ENCODE peak calls at places on chromosomes 12 and 14, in nine cellular contexts. One of them, this sample, is unnamed.

GRCh38 chr12:68798880-68799229 is 9.1 kb upstream of the MDM2 start:
- DNase-seq in AG04450: no peak
- DNase-seq in HT1080: no peak
- DNase-seq in choroid plexus epithelial cell: no peak
- DNase-seq in hippocampal formation: no peak
- DNase-seq in naive thymus-derived CD4-positive, alpha-beta T cell: no peak
- DNase-seq in endothelial cell: no peak
- DNase-seq in amniotic stem cell: no peak
- DNase-seq in upper lobe of right lung: no peak
- DNase-seq in this sample: no peak

GRCh38 chr12:124259168-124260066 is 35.5 kb upstream of the RFLNA start:
- DNase-seq in AG04450: no peak
- DNase-seq in HT1080: no peak
- DNase-seq in choroid plexus epithelial cell: peak; percentile 67
- DNase-seq in hippocampal formation: no peak
- DNase-seq in naive thymus-derived CD4-positive, alpha-beta T cell: no peak
- DNase-seq in endothelial cell: no peak
- DNase-seq in amniotic stem cell: no peak
- DNase-seq in upper lobe of right lung: no peak
- DNase-seq in this sample: no peak

GRCh38 chr12:116138380-116138779 is 139.1 kb downstream of the MED13L start:
- DNase-seq in AG04450: no peak
- DNase-seq in HT1080: no peak
- DNase-seq in choroid plexus epithelial cell: peak; percentile 52
- DNase-seq in hippocampal formation: no peak
- DNase-seq in naive thymus-derived CD4-positive, alpha-beta T cell: no peak
- DNase-seq in endothelial cell: no peak
- DNase-seq in amniotic stem cell: no peak
- DNase-seq in upper lobe of right lung: no peak
- DNase-seq in this sample: no peak

GRCh38 chr14:95664046-95664445 is 22.2 kb upstream of the TCL1B start:
- DNase-seq in AG04450: no peak
- DNase-seq in HT1080: no peak
- DNase-seq in choroid plexus epithelial cell: no peak
- DNase-seq in hippocampal formation: peak; percentile 8
- DNase-seq in naive thymus-derived CD4-positive, alpha-beta T cell: no peak
- DNase-seq in endothelial cell: no peak
- DNase-seq in amniotic stem cell: no peak
- DNase-seq in upper lobe of right lung: no peak
- DNase-seq in this sample: no peak

GRCh38 chr12:74820324-74820723 is 282.7 kb downstream of the ATXN7L3B start:
- DNase-seq in AG04450: no peak
- DNase-seq in HT1080: no peak
- DNase-seq in choroid plexus epithelial cell: no peak
- DNase-seq in hippocampal formation: no peak
- DNase-seq in naive thymus-derived CD4-positive, alpha-beta T cell: no peak
- DNase-seq in endothelial cell: no peak
- DNase-seq in amniotic stem cell: no peak
- DNase-seq in upper lobe of right lung: no peak
- DNase-seq in this sample: no peak

GRCh38 chr12:12716151-12716844 is 870 bp upstream of the CDKN1B start:
- DNase-seq in AG04450: no peak
- DNase-seq in HT1080: peak; percentile 8
- DNase-seq in choroid plexus epithelial cell: peak; percentile 51
- DNase-seq in hippocampal formation: peak; percentile 62
- DNase-seq in naive thymus-derived CD4-positive, alpha-beta T cell: peak; percentile 32
- DNase-seq in endothelial cell: no peak
- DNase-seq in amniotic stem cell: no peak
- DNase-seq in upper lobe of right lung: no peak
- DNase-seq in this sample: no peak

GRCh38 chr12:85828576-85828975 is 7.6 kb downstream of the RASSF9 start:
- DNase-seq in AG04450: no peak
- DNase-seq in HT1080: no peak
- DNase-seq in choroid plexus epithelial cell: no peak
- DNase-seq in hippocampal formation: no peak
- DNase-seq in naive thymus-derived CD4-positive, alpha-beta T cell: no peak
- DNase-seq in endothelial cell: no peak
- DNase-seq in amniotic stem cell: no peak
- DNase-seq in upper lobe of right lung: no peak
- DNase-seq in this sample: no peak

GRCh38 chr12:119334459-119335170 is at the start of gene CCDC60:
- DNase-seq in AG04450: no peak
- DNase-seq in HT1080: no peak
- DNase-seq in choroid plexus epithelial cell: no peak
- DNase-seq in hippocampal formation: no peak
- DNase-seq in naive thymus-derived CD4-positive, alpha-beta T cell: no peak
- DNase-seq in endothelial cell: peak; percentile 68
- DNase-seq in amniotic stem cell: no peak
- DNase-seq in upper lobe of right lung: peak; percentile 64
- DNase-seq in this sample: no peak

GRCh38 chr12:40225984-40226602 is 1.3 kb downstream of the LRRK2 start:
- DNase-seq in AG04450: no peak
- DNase-seq in HT1080: no peak
- DNase-seq in choroid plexus epithelial cell: no peak
- DNase-seq in hippocampal formation: no peak
- DNase-seq in naive thymus-derived CD4-positive, alpha-beta T cell: no peak
- DNase-seq in endothelial cell: no peak
- DNase-seq in amniotic stem cell: no peak
- DNase-seq in upper lobe of right lung: no peak
- DNase-seq in this sample: no peak

GRCh38 chr14:80587096-80587724 is 354.3 kb downstream of the CEP128 start:
- DNase-seq in AG04450: no peak
- DNase-seq in HT1080: peak; percentile 46
- DNase-seq in choroid plexus epithelial cell: peak; percentile 84
- DNase-seq in hippocampal formation: peak; percentile 15
- DNase-seq in naive thymus-derived CD4-positive, alpha-beta T cell: peak; percentile 0
- DNase-seq in endothelial cell: no peak
- DNase-seq in amniotic stem cell: peak; percentile 1
- DNase-seq in upper lobe of right lung: no peak
- DNase-seq in this sample: no peak

GRCh38 chr14:22685467-22685866 is 41.3 kb upstream of the OR6J1 start:
- DNase-seq in AG04450: no peak
- DNase-seq in HT1080: no peak
- DNase-seq in choroid plexus epithelial cell: no peak
- DNase-seq in hippocampal formation: no peak
- DNase-seq in naive thymus-derived CD4-positive, alpha-beta T cell: no peak
- DNase-seq in endothelial cell: no peak
- DNase-seq in amniotic stem cell: no peak
- DNase-seq in upper lobe of right lung: no peak
- DNase-seq in this sample: no peak

GRCh38 chr14:99598774-99599173 is 5.2 kb downstream of the CCDC85C start:
- DNase-seq in AG04450: no peak
- DNase-seq in HT1080: no peak
- DNase-seq in choroid plexus epithelial cell: no peak
- DNase-seq in hippocampal formation: peak; percentile 9
- DNase-seq in naive thymus-derived CD4-positive, alpha-beta T cell: no peak
- DNase-seq in endothelial cell: no peak
- DNase-seq in amniotic stem cell: no peak
- DNase-seq in upper lobe of right lung: no peak
- DNase-seq in this sample: no peak